ENCODE peak calls at places on chromosomes 7 and 10, in seven cellular contexts. R, E, C, A, D, V and N are unnamed samples.
A peak's percentile ranks its signal among the peaks of the same experiment; 100 is the strongest.

GRCh38 chr10:133520193-133520738 is 6.9 kb upstream of the CYP2E1 start:
- DNase-seq in R (peak; percentile 79), E (peak; percentile 83), C (peak; percentile 56), A (peak; percentile 88), D (peak; percentile 82), V (peak; percentile 92), N (peak; percentile 84)

GRCh38 chr10:76864913-76865312 is 772.7 kb downstream of the KCNMA1 start:
- DNase-seq in R (no peak), E (no peak), C (no peak), A (no peak), D (no peak), V (no peak), N (no peak)

GRCh38 chr10:130127612-130128607 is 8.3 kb upstream of the GLRX3 start:
- DNase-seq in R (peak; percentile 72), E (no peak), C (peak; percentile 46), A (peak; percentile 49), D (peak; percentile 81), V (peak; percentile 82), N (peak; percentile 62)

GRCh38 chr7:39631736-39632304 is 8.4 kb downstream of the RALA start:
- DNase-seq in R (no peak), E (no peak), C (peak; percentile 30), A (no peak), D (peak; percentile 58), V (no peak), N (no peak)

GRCh38 chr7:13442226-13442625 is 547.2 kb downstream of the ETV1 start:
- DNase-seq in R (no peak), E (no peak), C (no peak), A (no peak), D (peak; percentile 26), V (no peak), N (no peak)

GRCh38 chr7:46848944-46849343 is 733.0 kb downstream of the TNS3 start:
- DNase-seq in R (peak; percentile 26), E (no peak), C (no peak), A (no peak), D (peak; percentile 81), V (no peak), N (no peak)

GRCh38 chr7:98911936-98912335 is 33.6 kb downstream of the TRRAP start:
- DNase-seq in R (no peak), E (no peak), C (no peak), A (no peak), D (no peak), V (no peak), N (no peak)

GRCh38 chr10:112221545-112221944 is 38.0 kb upstream of the GPAM start:
- DNase-seq in R (no peak), E (no peak), C (no peak), A (no peak), D (peak; percentile 37), V (no peak), N (no peak)

GRCh38 chr10:73588656-73589055 is 2.5 kb downstream of the USP54 start:
- DNase-seq in R (peak; percentile 43), E (no peak), C (no peak), A (no peak), D (peak; percentile 51), V (no peak), N (no peak)

GRCh38 chr7:38728145-38728544 is 97.0 kb upstream of the AMPH start:
- DNase-seq in R (peak; percentile 39), E (no peak), C (no peak), A (no peak), D (peak; percentile 21), V (no peak), N (no peak)

GRCh38 chr7:92748509-92748908 is 87.9 kb downstream of the CDK6 start:
- DNase-seq in R (no peak), E (no peak), C (no peak), A (no peak), D (no peak), V (no peak), N (no peak)

GRCh38 chr10:15344876-15345285 is 26.2 kb downstream of the FAM171A1 start:
- DNase-seq in R (peak; percentile 62), E (no peak), C (no peak), A (no peak), D (peak; percentile 22), V (no peak), N (no peak)

GRCh38 chr7:104848386-104848990 is 165.5 kb upstream of the KMT2E start:
- DNase-seq in R (peak; percentile 78), E (peak; percentile 15), C (peak; percentile 29), A (peak; percentile 64), D (peak; percentile 30), V (no peak), N (peak; percentile 42)

GRCh38 chr10:112548535-112549276 is 101.7 kb downstream of the VTI1A start:
- DNase-seq in R (no peak), E (no peak), C (no peak), A (no peak), D (no peak), V (no peak), N (no peak)

GRCh38 chr7:150665075-150665794 is 20.3 kb upstream of the GIMAP2 start:
- DNase-seq in R (peak; percentile 7), E (no peak), C (no peak), A (no peak), D (no peak), V (no peak), N (no peak)

GRCh38 chr7:103073989-103074518 is 542 bp downstream of the FBXL13 start:
- DNase-seq in R (peak; percentile 34), E (peak; percentile 24), C (peak; percentile 18), A (peak; percentile 50), D (peak; percentile 40), V (no peak), N (peak; percentile 35)

GRCh38 chr7:44387427-44387826 is 62.0 kb upstream of the CAMK2B start:
- DNase-seq in R (no peak), E (no peak), C (no peak), A (no peak), D (no peak), V (no peak), N (peak; percentile 21)

GRCh38 chr10:52213511-52213831 is 100.6 kb upstream of the DKK1 start:
- DNase-seq in R (peak; percentile 61), E (no peak), C (no peak), A (peak; percentile 23), D (peak; percentile 73), V (no peak), N (no peak)

GRCh38 chr10:59179027-59179426 is 2.6 kb downstream of the PHYHIPL start:
- DNase-seq in R (no peak), E (no peak), C (no peak), A (no peak), D (no peak), V (no peak), N (no peak)

GRCh38 chr7:43844662-43845061 is 24.7 kb downstream of the MRPS24 start:
- DNase-seq in R (no peak), E (no peak), C (no peak), A (no peak), D (no peak), V (no peak), N (no peak)

GRCh38 chr10:110212119-110213006 is 5.0 kb downstream of the MXI1 start:
- DNase-seq in R (no peak), E (no peak), C (no peak), A (peak; percentile 74), D (peak; percentile 33), V (no peak), N (peak; percentile 44)

DNA sequence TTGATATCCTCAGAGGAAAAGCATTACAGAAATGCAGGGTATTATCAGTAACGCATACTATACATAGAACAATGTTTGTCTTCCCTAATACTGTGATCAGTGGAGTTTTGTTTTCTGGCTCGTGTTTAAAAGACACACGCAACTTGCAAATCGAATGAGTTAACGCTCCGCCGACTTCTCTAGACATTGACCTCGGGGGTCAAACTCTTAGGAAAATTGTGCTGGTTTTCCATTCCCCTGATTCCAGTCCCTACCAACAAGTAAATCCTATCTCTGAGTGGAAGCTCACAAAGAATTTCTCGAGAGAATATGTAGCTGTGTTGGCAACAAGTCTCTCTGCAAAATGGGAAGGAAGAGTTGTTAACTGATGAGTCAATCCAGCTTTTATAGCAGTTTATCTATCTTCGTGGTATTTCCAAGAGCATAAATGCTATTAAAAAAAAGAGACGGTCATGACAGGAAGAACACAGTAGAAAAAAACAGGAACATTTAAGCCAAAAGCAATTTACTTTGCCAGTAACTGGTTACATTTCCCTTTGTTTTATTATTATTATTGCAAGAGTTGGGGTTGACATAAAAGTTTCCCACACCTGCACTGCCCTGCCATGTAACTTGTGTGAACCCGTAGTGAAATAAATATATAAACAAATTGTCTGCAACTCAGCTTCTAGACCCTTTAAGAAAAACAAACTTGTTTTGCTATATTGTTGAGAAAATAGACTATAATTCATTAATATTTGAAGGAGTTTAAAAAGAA is 144.4 kb downstream of the ARID5B start:
- DNase-seq in R (peak; percentile 99), E (no peak), C (no peak), A (no peak), D (peak; percentile 91), V (no peak), N (no peak)
- H3K4me1 ChIP-seq in R (peaks cover 82% of the 10 kb centered on the region), E (peaks cover 11% of the 10 kb centered on the region), C (no peaks in the 10 kb centered on the region), A (peaks cover 4% of the 10 kb centered on the region), D (peaks cover 74% of the 10 kb centered on the region), V (peaks cover 4% of the 10 kb centered on the region), N (peaks cover 22% of the 10 kb centered on the region)

GRCh38 chr10:69533658-69534057 is 39.6 kb downstream of the NEUROG3 start:
- DNase-seq in R (no peak), E (no peak), C (no peak), A (no peak), D (no peak), V (no peak), N (no peak)

GRCh38 chr10:69541463-69541862 is 31.8 kb downstream of the NEUROG3 start:
- DNase-seq in R (no peak), E (no peak), C (no peak), A (no peak), D (no peak), V (no peak), N (no peak)

GRCh38 chr10:69537449-69537848 is 35.8 kb downstream of the NEUROG3 start:
- DNase-seq in R (no peak), E (no peak), C (no peak), A (no peak), D (no peak), V (no peak), N (no peak)
- H3K27me3 ChIP-seq in R (no peaks in the 10 kb centered on the region), E (no peaks in the 10 kb centered on the region), C (no peaks in the 10 kb centered on the region), A (no peaks in the 10 kb centered on the region), D (peaks cover 13% of the 10 kb centered on the region), V (no peaks in the 10 kb centered on the region), N (no peaks in the 10 kb centered on the region)

DNA sequence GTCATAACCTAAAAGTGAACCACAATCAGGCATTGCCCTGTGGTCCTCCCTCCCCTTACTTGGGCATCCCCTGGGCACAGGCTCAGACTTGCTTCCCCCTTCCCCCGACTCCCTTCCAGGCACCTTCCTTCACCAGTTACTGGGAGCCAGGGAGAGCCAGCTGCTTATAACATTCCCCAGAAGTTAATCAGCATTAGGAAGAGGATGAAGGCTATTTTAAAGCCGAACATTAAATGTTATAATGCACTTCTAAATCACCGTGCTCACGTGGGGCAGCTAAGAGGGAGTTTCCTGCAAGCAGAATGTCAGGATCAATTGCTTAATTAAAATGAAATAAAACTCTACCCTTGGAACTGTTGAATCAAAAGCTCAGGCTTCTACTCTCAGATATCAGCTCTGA is 169.4 kb downstream of the FANK1 start:
- DNase-seq in R (peak; percentile 28), E (no peak), C (no peak), A (no peak), D (no peak), V (no peak), N (no peak)
- H3K4me1 ChIP-seq in R (peaks cover 59% of the 10 kb centered on the region), E (peaks cover 14% of the 10 kb centered on the region), C (no peaks in the 10 kb centered on the region), A (no peaks in the 10 kb centered on the region), D (peaks cover 38% of the 10 kb centered on the region), V (peaks cover 3% of the 10 kb centered on the region), N (no peaks in the 10 kb centered on the region)

DNA sequence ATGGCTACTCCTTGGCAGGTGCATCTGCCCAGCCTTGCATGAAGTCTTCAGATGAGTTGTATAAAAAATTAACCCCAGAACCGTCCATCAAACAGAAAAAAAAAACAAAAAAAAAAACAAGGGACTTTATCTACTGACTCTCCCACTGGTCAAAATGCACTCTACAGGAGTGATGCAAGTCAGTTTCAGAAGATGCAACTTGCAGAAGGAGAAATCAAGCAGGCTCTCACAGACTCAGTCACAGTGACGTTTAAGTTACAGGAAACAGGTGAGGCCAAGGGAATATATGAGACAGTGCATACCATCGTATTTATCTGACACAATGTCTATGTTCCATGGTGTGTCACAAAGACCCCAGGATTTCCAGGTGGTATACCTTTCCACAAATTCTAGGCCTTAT is 17.5 kb upstream of the PRPS1L1 start:
- DNase-seq in R (no peak), E (no peak), C (no peak), A (no peak), D (no peak), V (no peak), N (no peak)
- H3K27me3 ChIP-seq in R (no peaks in the 10 kb centered on the region), E (no peaks in the 10 kb centered on the region), C (no peaks in the 10 kb centered on the region), A (no peaks in the 10 kb centered on the region), D (no peaks in the 10 kb centered on the region), V (no peaks in the 10 kb centered on the region), N (no peaks in the 10 kb centered on the region)